ENCODE peak calls at places on chromosomes 4 and X, in ten cellular contexts. K is WTC11, U is MCF 10A, B is foreskin fibroblast, L is breast epithelium, V is IMR-90, E is HCT116, J is MM.1S, F is pancreas, Z is fibroblast of mammary gland. T is an unnamed sample.

GRCh38 chr4:86595426-86595805 is 1.3 kb downstream of the PTPN13 start:
- DNase-seq in K (no peak), U (peak; percentile 62), B (peak; percentile 17), L (no peak), V (peak; percentile 30), E (peak; percentile 8), J (no peak), F (peak; percentile 19), Z (peak; percentile 57), T (no peak)

GRCh38 chrX:154717824-154718223 is 33.1 kb downstream of the GAB3 start:
- DNase-seq in K (no peak), U (no peak), B (no peak), L (no peak), V (peak; percentile 59), E (no peak), J (no peak), F (no peak), Z (peak; percentile 68), T (no peak)

GRCh38 chr4:126991965-126992364 is 640.8 kb upstream of the INTU start:
- DNase-seq in K (no peak), U (no peak), B (peak; percentile 77), L (no peak), V (peak; percentile 47), E (no peak), J (no peak), F (no peak), Z (peak; percentile 29), T (no peak)

GRCh38 chrX:3811331-3812311 is 98.2 kb upstream of the PRKX start:
- DNase-seq in K (no peak), U (peak; percentile 23), B (peak; percentile 33), L (peak; percentile 35), V (peak; percentile 58), E (peak; percentile 6), J (peak; percentile 62), F (no peak), Z (peak; percentile 58), T (no peak)

GRCh38 chrX:41025926-41026325 is 59.3 kb upstream of the USP9X start:
- DNase-seq in K (no peak), U (no peak), B (no peak), L (no peak), V (peak; percentile 16), E (no peak), J (no peak), F (no peak), Z (peak; percentile 20), T (no peak)

GRCh38 chr4:70868778-70869177 is 29.1 kb upstream of the GRSF1 start:
- DNase-seq in K (no peak), U (no peak), B (no peak), L (no peak), V (no peak), E (no peak), J (no peak), F (no peak), Z (no peak), T (no peak)

GRCh38 chr4:121380448-121381147 is at the start of gene QRFPR:
- DNase-seq in K (peak; percentile 58), U (peak; percentile 88), B (no peak), L (no peak), V (no peak), E (no peak), J (peak; percentile 15), F (no peak), Z (no peak), T (no peak)

GRCh38 chrX:150551963-150552362 is 16.5 kb upstream of the MTM1 start:
- DNase-seq in K (no peak), U (no peak), B (no peak), L (no peak), V (no peak), E (no peak), J (no peak), F (no peak), Z (no peak), T (no peak)

GRCh38 chr4:25667931-25668557 is 12.4 kb downstream of the SLC34A2 start:
- DNase-seq in K (peak; percentile 29), U (no peak), B (no peak), L (no peak), V (no peak), E (peak; percentile 15), J (no peak), F (no peak), Z (no peak), T (peak; percentile 13)
- TF ChIP-seq CTCF in K (no peak), U (no peak), B (no peak), L (no peak), V (no peak), E (peak; percentile 23), J (no peak), F (no peak), Z (no peak), T (no peak)

GRCh38 chr4:138181288-138181687 is 60.9 kb downstream of the SLC7A11 start:
- DNase-seq in K (no peak), U (no peak), B (no peak), L (no peak), V (peak; percentile 25), E (no peak), J (no peak), F (no peak), Z (peak; percentile 64), T (no peak)

GRCh38 chr4:138178566-138178965 is 63.6 kb downstream of the SLC7A11 start:
- DNase-seq in K (no peak), U (peak; percentile 31), B (peak; percentile 28), L (no peak), V (peak; percentile 51), E (no peak), J (no peak), F (no peak), Z (peak; percentile 42), T (no peak)

GRCh38 chr4:138184881-138185280 is 57.3 kb downstream of the SLC7A11 start:
- DNase-seq in K (no peak), U (peak; percentile 28), B (no peak), L (no peak), V (no peak), E (no peak), J (no peak), F (no peak), Z (no peak), T (no peak)

GRCh38 chr4:138186264-138186663 is 55.9 kb downstream of the SLC7A11 start:
- DNase-seq in K (no peak), U (no peak), B (no peak), L (no peak), V (no peak), E (no peak), J (no peak), F (no peak), Z (no peak), T (no peak)

GRCh38 chr4:138182838-138183426 is 59.2 kb downstream of the SLC7A11 start:
- DNase-seq in K (no peak), U (peak; percentile 54), B (peak; percentile 38), L (no peak), V (peak; percentile 72), E (peak; percentile 45), J (peak; percentile 63), F (no peak), Z (peak; percentile 82), T (no peak)
- TF ChIP-seq CTCF in K (peak; percentile 45), U (peak; percentile 39), B (peak; percentile 46), L (peak; percentile 12), V (peak; percentile 76), E (peak; percentile 81), J (peak; percentile 61), F (peak; percentile 40), Z (peak; percentile 71), T (peak; percentile 83)

DNA sequence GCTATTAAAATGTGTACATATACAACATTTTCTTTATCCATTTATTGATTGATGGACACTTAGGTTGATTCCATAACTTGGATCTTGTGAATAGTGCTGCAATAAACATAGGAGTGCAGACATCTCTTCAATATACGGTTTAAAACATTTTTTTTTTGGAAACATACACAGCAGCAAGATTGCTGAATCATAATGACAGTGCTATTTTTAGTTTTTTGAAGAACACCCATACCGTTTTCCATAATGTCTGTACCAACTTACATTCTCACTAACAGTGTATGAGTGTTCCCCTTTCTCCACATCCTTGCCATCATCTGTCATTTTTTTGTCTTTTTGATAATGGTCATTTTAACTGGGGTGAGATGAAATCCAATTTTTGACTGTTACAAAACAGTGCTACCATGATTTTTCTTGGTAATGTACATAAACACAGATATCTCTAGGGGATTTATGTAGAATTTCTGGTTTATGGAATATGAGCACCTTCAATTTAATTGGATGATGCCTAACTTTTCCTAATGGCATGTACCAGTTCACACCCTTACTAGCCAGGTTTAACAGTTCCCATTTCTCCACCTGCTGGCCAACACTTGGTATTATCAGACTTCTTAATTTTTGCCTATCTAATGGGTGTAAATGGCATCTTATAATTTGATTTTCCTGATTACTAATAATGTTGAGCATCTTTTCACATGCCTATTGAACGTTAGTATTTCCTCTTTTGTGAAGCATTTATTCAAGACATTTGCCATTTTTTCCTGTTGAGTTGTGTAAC is 21.0 kb upstream of the TMSB15B start:
- DNase-seq in K (no peak), U (peak; percentile 65), B (peak; percentile 5), L (no peak), V (peak; percentile 32), E (no peak), J (peak; percentile 45), F (no peak), Z (peak; percentile 50), T (no peak)
- TF ChIP-seq CTCF in K (peak; percentile 25), U (peak; percentile 53), B (peak; percentile 33), L (no peak), V (peak; percentile 38), E (peak; percentile 45), J (peak; percentile 45), F (peak; percentile 28), Z (peak; percentile 45), T (peak; percentile 48)

GRCh38 chr4:6869944-6870343 is 39.7 kb upstream of the TBC1D14 start:
- DNase-seq in K (no peak), U (no peak), B (no peak), L (no peak), V (no peak), E (no peak), J (no peak), F (no peak), Z (no peak), T (no peak)

GRCh38 chr4:6873792-6874461 is 35.7 kb upstream of the TBC1D14 start:
- DNase-seq in K (peak; percentile 81), U (peak; percentile 65), B (no peak), L (peak; percentile 51), V (peak; percentile 62), E (peak; percentile 51), J (peak; percentile 66), F (peak; percentile 62), Z (peak; percentile 68), T (no peak)

GRCh38 chr4:6875431-6875831 is 34.2 kb upstream of the TBC1D14 start:
- DNase-seq in K (no peak), U (no peak), B (no peak), L (peak; percentile 32), V (no peak), E (no peak), J (no peak), F (peak; percentile 25), Z (no peak), T (peak; percentile 96)

GRCh38 chr4:6876440-6876839 is 33.2 kb upstream of the TBC1D14 start:
- DNase-seq in K (no peak), U (no peak), B (no peak), L (no peak), V (peak; percentile 24), E (no peak), J (no peak), F (no peak), Z (no peak), T (no peak)

DNA sequence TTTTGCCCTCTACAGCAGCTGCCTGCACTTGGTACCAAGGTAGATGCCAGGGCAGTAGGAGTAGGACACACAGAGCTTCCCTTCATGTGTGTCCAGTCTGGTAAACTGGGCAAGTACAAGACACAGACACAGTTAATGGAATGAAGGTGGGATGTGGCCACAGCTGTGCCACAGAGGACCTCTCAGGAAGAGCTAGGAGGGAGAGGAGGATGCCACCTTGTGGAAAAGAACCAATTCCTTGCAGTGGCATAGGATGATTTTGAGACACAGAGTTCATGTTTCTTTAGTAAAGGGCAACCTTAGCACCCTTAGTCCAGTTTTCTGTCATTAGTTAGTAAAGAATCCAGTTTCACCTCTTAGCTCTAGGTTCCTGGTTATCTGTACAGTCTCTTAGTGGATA is 36.3 kb upstream of the TBC1D14 start:
- DNase-seq in K (no peak), U (peak; percentile 34), B (no peak), L (no peak), V (no peak), E (no peak), J (no peak), F (no peak), Z (peak; percentile 29), T (no peak)
- TF ChIP-seq CTCF in K (no peak), U (no peak), B (no peak), L (no peak), V (no peak), E (no peak), J (no peak), F (no peak), Z (peak; percentile 33), T (no peak)